ENCODE peak calls at places on chromosomes 13 and 19, in four cellular contexts. K is natural killer cell, L is testis, C is IMR-90. N is an unnamed sample.

GRCh38 chr19:49870309-49870901 is 3.0 kb upstream of the PNKP start:
- DNase-seq in K (no peak), L (no peak), C (no peak), N (no peak)

GRCh38 chr19:50909240-50910070 is 1.7 kb downstream of the KLK4 start:
- DNase-seq in K (no peak), L (peak), C (no peak), N (peak)

GRCh38 chr19:54115071-54116063 is at the start of the genes PRPF31 and TFPT:
- DNase-seq in K (peak), L (peak), C (peak), N (peak)

GRCh38 chr19:3279306-3279705 is 54.8 kb downstream of the CELF5 start:
- DNase-seq in K (no peak), L (no peak), C (no peak), N (no peak)

GRCh38 chr13:47908200-47908902 is 92.7 kb downstream of the SUCLA2 start:
- DNase-seq in K (no peak), L (no peak), C (peak), N (no peak)

GRCh38 chr13:113458218-113459065 is 5.2 kb upstream of the ADPRHL1 start:
- DNase-seq in K (no peak), L (peak), C (peak), N (peak)

GRCh38 chr19:31461814-31462539 is 112.7 kb upstream of the TSHZ3 start:
- DNase-seq in K (no peak), L (no peak), C (no peak), N (no peak)

GRCh38 chr19:50844296-50844935 is 10.3 kb upstream of the KLK3 start:
- DNase-seq in K (no peak), L (no peak), C (no peak), N (no peak)

GRCh38 chr19:7968796-7969559 is 25.5 kb upstream of the TIMM44 start:
- DNase-seq in K (no peak), L (no peak), C (no peak), N (no peak)

GRCh38 chr19:38769635-38770211 is 3.6 kb downstream of the LGALS7 start:
- DNase-seq in K (peak), L (peak), C (peak), N (peak)

GRCh38 chr13:87058786-87059329 is 612.3 kb upstream of the SLITRK5 start:
- DNase-seq in K (no peak), L (no peak), C (peak), N (no peak)

GRCh38 chr19:45444318-45445041 is 20.8 kb upstream of the ERCC1 start:
- DNase-seq in K (peak), L (peak), C (peak), N (peak)

GRCh38 chr13:30362869-30363268 is 55.5 kb upstream of the KATNAL1 start:
- DNase-seq in K (no peak), L (no peak), C (no peak), N (no peak)

GRCh38 chr19:13022111-13022858 is 27.0 kb downstream of the NFIX start:
- DNase-seq in K (no peak), L (no peak), C (peak), N (no peak)

GRCh38 chr13:101590479-101590878 is 138.0 kb downstream of the ITGBL1 start:
- DNase-seq in K (no peak), L (no peak), C (no peak), N (no peak)

GRCh38 chr19:47497073-47497766 is 13.2 kb upstream of the KPTN start:
- DNase-seq in K (no peak), L (no peak), C (no peak), N (no peak)

GRCh38 chr13:77349365-77349764 is 22.5 kb upstream of the MYCBP2 start:
- DNase-seq in K (no peak), L (no peak), C (no peak), N (no peak)

GRCh38 chr19:2282062-2282861 is at the start of gene PEAK3:
- DNase-seq in K (peak), L (peak), C (peak), N (peak)

GRCh38 chr13:80361883-80362327 is 21.0 kb upstream of the SPRY2 start:
- DNase-seq in K (no peak), L (no peak), C (no peak), N (no peak)

GRCh38 chr13:33153421-33154381 is 131.9 kb downstream of the STARD13 start:
- DNase-seq in K (no peak), L (no peak), C (peak), N (no peak)

GRCh38 chr19:12784871-12785430 is 6.3 kb upstream of the JUNB start:
- DNase-seq in K (peak), L (no peak), C (peak), N (no peak)

GRCh38 chr13:45521292-45521691 is 56.6 kb downstream of the COG3 start:
- DNase-seq in K (no peak), L (no peak), C (peak), N (no peak)

GRCh38 chr13:99295488-99296252 is 11.5 kb downstream of the GPR183 start:
- DNase-seq in K (no peak), L (no peak), C (no peak), N (no peak)

GRCh38 chr13:23790591-23791170 is 98.5 kb downstream of the MIPEP start:
- DNase-seq in K (no peak), L (no peak), C (peak), N (no peak)

GRCh38 chr13:32947886-32948285 is 68.3 kb upstream of the KL start:
- DNase-seq in K (no peak), L (no peak), C (no peak), N (peak)

GRCh38 chr13:113152894-113153809 is 5.3 kb upstream of the PROZ start:
- DNase-seq in K (peak), L (peak), C (no peak), N (peak)

GRCh38 chr13:24243311-24243710 is 66.1 kb upstream of the C1QTNF9 start:
- DNase-seq in K (no peak), L (no peak), C (no peak), N (no peak)

GRCh38 chr19:51292971-51293370 is 18.5 kb upstream of the IGLON5 start:
- DNase-seq in K (no peak), L (no peak), C (no peak), N (no peak)

GRCh38 chr19:33603377-33603776 is 18.4 kb upstream of the CHST8 start:
- DNase-seq in K (no peak), L (no peak), C (no peak), N (no peak)

GRCh38 chr13:20192470-20193141 is at the start of gene GJB2:
- DNase-seq in K (no peak), L (no peak), C (no peak), N (no peak)

GRCh38 chr19:48900477-48901452 is 653 bp downstream of the NUCB1 start:
- DNase-seq in K (no peak), L (no peak), C (peak), N (no peak)

GRCh38 chr19:17775245-17775927 is 19.6 kb upstream of the B3GNT3 start:
- DNase-seq in K (peak), L (peak), C (peak), N (peak)

GRCh38 chr19:45852941-45853340 is 10.0 kb downstream of the SYMPK start:
- DNase-seq in K (no peak), L (no peak), C (no peak), N (no peak)

GRCh38 chr13:98890186-98890585 is 87.7 kb downstream of the DOCK9 start:
- DNase-seq in K (no peak), L (no peak), C (peak), N (no peak)

DNA sequence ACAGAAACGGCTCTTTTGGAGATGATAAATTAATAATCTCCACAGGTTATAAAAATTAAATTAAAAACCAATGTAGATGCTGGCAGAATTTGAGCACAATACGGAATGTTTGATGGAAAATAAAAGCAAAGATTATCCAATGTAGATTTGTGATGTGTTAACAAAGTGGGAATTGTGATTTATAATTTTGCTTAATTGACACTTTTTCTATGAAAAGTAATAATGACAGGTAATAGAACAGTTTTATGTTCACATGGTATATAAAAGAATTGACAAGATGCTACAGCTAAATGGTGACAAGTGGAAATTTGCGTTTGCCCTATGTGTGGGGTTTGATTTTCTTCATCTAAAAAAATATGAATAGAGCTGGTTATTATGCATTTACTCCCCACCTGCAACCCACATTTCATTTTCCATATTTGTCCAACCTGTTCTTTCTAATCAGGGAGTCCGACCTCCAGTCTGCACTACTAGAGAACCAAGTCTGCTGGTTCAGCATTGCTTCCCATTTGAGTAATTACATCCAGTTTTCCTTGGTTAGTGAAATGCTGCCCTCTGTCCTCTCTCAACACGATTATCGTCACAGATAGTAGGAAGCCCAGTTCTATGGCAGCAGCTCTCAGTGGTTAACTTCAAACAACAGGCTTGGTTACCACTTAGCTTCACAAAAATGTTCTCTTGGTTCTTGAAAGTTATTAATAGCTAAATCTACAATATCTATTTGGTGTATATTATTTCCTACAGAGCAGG is 61.4 kb upstream of the SLITRK1 start:
- DNase-seq in K (no peak), L (no peak), C (no peak), N (no peak)
- TF ChIP-seq CTCF in K (no peak), L (no peak), C (no peak), N (no peak)

DNA sequence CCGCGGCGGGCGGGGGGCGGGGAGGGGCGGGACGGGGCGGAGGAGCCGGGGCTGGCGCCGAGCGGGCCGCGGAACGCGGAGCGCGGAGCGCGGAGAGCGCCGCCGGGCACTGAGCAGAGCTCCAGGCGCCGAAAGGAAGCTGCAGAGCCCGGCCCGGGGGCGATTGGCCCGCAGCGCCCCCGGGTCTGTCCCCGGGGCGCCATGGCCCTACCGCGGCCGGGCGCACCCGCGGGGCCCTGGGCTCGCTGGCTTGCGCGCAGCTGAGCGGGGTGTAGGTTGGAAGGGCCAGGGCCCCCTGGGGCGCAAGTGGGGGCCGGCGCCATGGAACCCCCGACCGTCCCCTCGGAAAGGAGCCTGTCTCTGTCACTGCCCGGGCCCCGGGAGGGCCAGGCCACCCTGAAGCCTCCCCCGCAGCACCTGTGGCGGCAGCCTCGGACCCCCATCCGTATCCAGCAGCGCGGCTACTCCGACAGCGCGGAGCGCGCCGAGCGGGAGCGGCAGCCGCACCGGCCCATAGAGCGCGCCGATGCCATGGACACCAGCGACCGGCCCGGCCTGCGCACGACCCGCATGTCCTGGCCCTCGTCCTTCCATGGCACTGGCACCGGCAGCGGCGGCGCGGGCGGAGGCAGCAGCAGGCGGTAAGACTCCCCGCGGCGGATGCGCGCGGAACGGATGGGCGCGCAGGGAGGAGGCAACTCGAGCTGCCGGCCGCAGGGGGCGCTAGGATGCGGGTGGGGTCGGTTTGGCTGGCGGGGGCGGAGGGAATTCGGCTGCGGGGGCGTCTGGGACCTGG is at the start of gene PDE4A:
- DNase-seq in K (peak), L (no peak), C (no peak), N (peak)
- TF ChIP-seq CTCF in K (peak), L (peak), C (peak), N (peak)

DNA sequence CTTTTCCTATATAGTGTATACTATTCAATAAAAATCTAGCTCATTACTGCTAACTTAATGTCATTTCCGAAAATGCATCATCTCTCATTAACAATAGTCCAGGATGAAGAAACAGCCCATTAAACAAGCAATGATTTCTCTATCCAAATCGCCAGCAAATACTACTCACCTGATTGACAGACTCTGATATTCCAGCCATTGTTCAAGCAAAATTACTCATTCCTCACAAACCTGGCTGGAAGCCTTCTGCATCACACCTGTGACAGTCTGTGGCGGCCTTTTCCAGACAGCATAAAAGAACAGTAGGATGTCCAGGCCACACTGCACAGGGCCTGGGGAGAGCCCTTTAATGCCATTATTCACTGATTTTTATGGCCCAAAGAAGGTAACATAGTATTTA is 115.9 kb downstream of the ABCC4 start:
- DNase-seq in K (no peak), L (no peak), C (no peak), N (no peak)
- TF ChIP-seq CTCF in K (no peak), L (no peak), C (no peak), N (no peak)

DNA sequence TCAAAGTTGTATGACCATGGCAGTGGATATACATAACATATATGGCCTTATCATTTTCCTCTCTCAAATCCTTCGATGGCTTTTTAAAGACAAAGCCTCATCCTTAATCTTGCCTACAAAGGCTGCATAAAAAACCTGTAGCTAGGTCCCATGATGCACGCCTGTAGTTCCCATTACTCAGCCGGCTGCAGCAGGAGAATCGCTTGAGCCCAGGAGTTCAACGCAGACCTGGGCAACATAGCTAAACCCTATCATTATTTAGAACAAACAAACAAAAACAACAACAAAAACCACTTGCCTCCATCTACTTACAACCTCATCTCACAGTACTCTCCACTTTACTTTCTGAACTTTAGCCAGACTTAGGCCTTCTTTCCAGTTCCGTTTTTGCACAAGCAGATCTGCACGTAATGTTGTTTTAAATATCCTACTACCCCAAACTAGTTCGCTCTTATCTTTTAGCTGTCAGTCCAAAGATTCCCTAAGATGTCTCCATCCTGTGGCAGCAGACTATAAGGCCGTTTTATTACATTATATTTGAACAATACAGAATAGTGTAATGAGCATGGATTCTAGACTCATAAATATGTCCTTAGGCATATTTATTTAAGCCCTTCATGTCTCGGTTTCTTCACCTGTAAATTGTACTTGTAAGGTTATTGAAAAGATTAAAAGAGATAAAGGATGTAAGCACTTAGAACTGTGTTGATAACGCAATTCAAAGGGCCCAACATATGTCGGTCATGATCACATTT is 969 bp upstream of the POMP start:
- DNase-seq in K (no peak), L (no peak), C (peak), N (no peak)
- TF ChIP-seq CTCF in K (no peak), L (no peak), C (peak), N (no peak)

DNA sequence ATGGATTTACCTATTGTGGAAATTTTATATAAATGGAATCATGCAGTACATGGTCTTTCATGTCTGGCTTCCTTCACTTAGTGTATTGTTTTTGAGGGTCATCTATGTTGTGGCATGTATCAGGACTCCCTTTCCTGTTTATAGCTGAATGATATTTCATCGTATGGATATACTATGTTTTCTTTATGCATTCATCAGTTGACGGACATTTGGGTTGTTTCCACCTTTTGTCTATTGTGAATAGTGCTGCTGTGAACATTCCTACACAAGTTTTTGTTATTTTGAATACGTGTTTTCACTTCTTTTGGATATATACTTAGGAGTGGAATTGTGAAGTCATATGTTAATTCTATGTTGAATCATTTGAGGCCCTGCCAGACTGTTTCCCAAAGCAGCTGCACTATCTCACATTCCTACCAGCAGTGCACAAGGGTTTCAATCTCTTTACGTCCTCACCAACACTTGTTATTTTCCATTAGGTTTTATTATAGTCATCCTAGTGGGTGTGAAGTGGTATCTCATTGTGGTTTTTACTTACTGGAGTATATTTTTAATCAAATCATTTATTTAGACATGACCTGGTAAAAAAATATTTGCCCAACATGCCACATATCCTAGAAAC is 262.7 kb downstream of the DLEU7 start:
- DNase-seq in K (no peak), L (no peak), C (peak), N (no peak)
- TF ChIP-seq CTCF in K (no peak), L (no peak), C (peak), N (no peak)

N was measured in endothelial cell.